ENCODE peak calls at places on chromosome 4, in six cellular contexts. T, H, W, J, R and L are unnamed samples.

GRCh38 chr4:153495480-153496206 is 29.5 kb downstream of the TMEM131L start:
- DNase-seq in J (no peak), R (no peak), W (no peak), T (no peak), H (no peak), L (no peak)

GRCh38 chr4:121526509-121526908 is 145.7 kb upstream of the QRFPR start:
- DNase-seq in W (no peak), R (no peak), T (no peak), H (no peak), J (no peak), L (no peak)

GRCh38 chr4:23728393-23728792 is 161.5 kb downstream of the PPARGC1A start:
- DNase-seq in W (peak; percentile 89), H (peak; percentile 91), T (no peak), R (no peak), J (no peak), L (peak; percentile 55)

GRCh38 chr4:22720091-22720490 is 27.4 kb downstream of the GBA3 start:
- DNase-seq in J (no peak), H (no peak), W (peak; percentile 31), T (no peak), R (no peak), L (no peak)

GRCh38 chr4:74410272-74410671 is 34.7 kb upstream of the AREG start:
- DNase-seq in T (no peak), H (peak; percentile 70), W (peak; percentile 51), J (no peak), R (no peak), L (no peak)

GRCh38 chr4:148043990-148044645 is 312.2 kb downstream of the ARHGAP10 start:
- DNase-seq in T (no peak), W (no peak), R (no peak), H (no peak), J (peak; percentile 76), L (no peak)

GRCh38 chr4:166197166-166197565 is 324.1 kb downstream of the TLL1 start:
- DNase-seq in T (no peak), H (no peak), W (no peak), J (no peak), R (no peak), L (no peak)

GRCh38 chr4:20393486-20394100 is 141.9 kb downstream of the SLIT2 start:
- DNase-seq in T (no peak), W (no peak), H (no peak), J (no peak), R (no peak), L (no peak)

GRCh38 chr4:109301691-109302365 is 630 bp downstream of the COL25A1 start:
- DNase-seq in T (no peak), R (peak; percentile 17), H (no peak), J (no peak), W (no peak), L (no peak)

GRCh38 chr4:84497835-84498202 is 1.3 kb downstream of the NKX6-1 start:
- DNase-seq in H (no peak), W (no peak), T (no peak), R (no peak), J (no peak), L (no peak)

GRCh38 chr4:152815078-152815477 is 35.3 kb downstream of the ARFIP1 start:
- DNase-seq in H (peak; percentile 10), W (no peak), R (no peak), T (no peak), J (peak; percentile 42), L (no peak)

GRCh38 chr4:26235500-26235899 is 85.3 kb upstream of the RBPJ start:
- DNase-seq in T (no peak), H (peak; percentile 92), R (no peak), J (no peak), W (peak; percentile 75), L (peak; percentile 49)

GRCh38 chr4:107931775-107932321 is 499 bp downstream of the CYP2U1 start:
- DNase-seq in R (no peak), H (no peak), T (no peak), W (no peak), J (peak; percentile 53), L (no peak)

GRCh38 chr4:18568600-18568999 is 547.0 kb upstream of the LCORL start:
- DNase-seq in W (no peak), J (no peak), H (no peak), R (no peak), T (no peak), L (no peak)

GRCh38 chr4:77393981-77394380 is 211.6 kb upstream of the CXCL13 start:
- DNase-seq in T (no peak), J (no peak), R (no peak), H (no peak), W (no peak), L (no peak)

GRCh38 chr4:183388021-183388420 is 56.4 kb upstream of the CDKN2AIP start:
- DNase-seq in H (no peak), T (no peak), J (no peak), W (no peak), R (no peak), L (no peak)

GRCh38 chr4:168652818-168653217 is 156.0 kb downstream of the PALLD start:
- DNase-seq in W (no peak), T (no peak), J (no peak), H (no peak), R (no peak), L (no peak)

GRCh38 chr4:173367285-173367684 is 3.5 kb upstream of the SAP30 start:
- DNase-seq in J (no peak), T (no peak), R (peak; percentile 28), H (peak; percentile 47), W (peak; percentile 22), L (no peak)

GRCh38 chr4:13765535-13765934 is 138.0 kb upstream of the BOD1L1 start:
- DNase-seq in J (no peak), T (no peak), R (no peak), W (peak; percentile 6), H (peak; percentile 30), L (no peak)

GRCh38 chr4:10584042-10584441 is 100.5 kb downstream of the CLNK start:
- DNase-seq in R (peak; percentile 46), H (peak; percentile 56), T (no peak), J (no peak), W (peak; percentile 87), L (no peak)

GRCh38 chr4:153798436-153798835 is 9.6 kb upstream of the SFRP2 start:
- DNase-seq in W (no peak), H (no peak), R (no peak), J (no peak), T (no peak), L (no peak)

GRCh38 chr4:137994858-137995257 is 247.3 kb downstream of the SLC7A11 start:
- DNase-seq in T (no peak), W (peak; percentile 55), J (no peak), R (no peak), H (no peak), L (no peak)

GRCh38 chr4:139208404-139208945 is 31.5 kb upstream of the ELF2 start:
- DNase-seq in T (no peak), R (peak; percentile 32), H (peak; percentile 93), W (peak; percentile 91), J (no peak), L (peak; percentile 92)

GRCh38 chr4:47705326-47705981 is 132.4 kb downstream of the CORIN start:
- DNase-seq in W (peak; percentile 55), R (peak; percentile 44), T (no peak), H (peak; percentile 32), J (no peak), L (no peak)

GRCh38 chr4:186724048-186724860 is 598 bp upstream of the FAT1 start:
- DNase-seq in T (no peak), J (peak; percentile 76), W (peak; percentile 49), H (peak; percentile 55), R (no peak), L (no peak)

GRCh38 chr4:10639100-10639499 is 45.5 kb downstream of the CLNK start:
- DNase-seq in J (no peak), R (no peak), H (no peak), T (no peak), W (no peak), L (no peak)

GRCh38 chr4:38034986-38035882 is 75.0 kb downstream of the PTTG2 start:
- DNase-seq in W (peak; percentile 70), H (peak; percentile 79), T (no peak), R (peak; percentile 70), J (no peak), L (peak; percentile 22)

GRCh38 chr4:119661231-119661630 is 32.6 kb upstream of the PDE5A start:
- DNase-seq in J (no peak), R (no peak), T (no peak), H (no peak), W (no peak), L (no peak)

GRCh38 chr4:175440776-175441175 is 371.3 kb downstream of the GPM6A start:
- DNase-seq in W (no peak), R (no peak), H (no peak), J (no peak), T (no peak), L (no peak)

GRCh38 chr4:83150563-83151330 is 36.2 kb upstream of the PLAC8 start:
- DNase-seq in H (peak; percentile 27), T (no peak), W (no peak), J (no peak), R (no peak), L (no peak)

DNA sequence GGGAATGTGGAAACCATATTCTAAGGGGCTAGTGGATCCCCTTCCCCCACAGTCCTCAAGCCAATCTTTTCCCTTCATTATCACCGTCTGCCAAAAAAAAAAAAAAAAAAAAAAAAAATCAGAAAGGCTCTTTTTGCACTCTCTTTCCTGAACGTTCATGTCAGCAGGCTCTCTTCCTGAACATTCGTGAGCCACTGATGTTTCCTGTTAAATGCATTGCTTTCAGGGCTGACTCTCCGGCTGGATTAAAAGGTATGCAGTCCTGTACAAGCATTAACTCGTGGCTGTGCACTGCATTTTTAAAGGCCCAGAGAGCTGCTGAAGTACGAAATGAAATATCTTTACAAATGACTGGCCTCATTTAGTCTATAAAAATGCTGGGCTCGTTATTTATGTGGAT is 34.0 kb upstream of the TSPAN5 start:
- DNase-seq in H (no peak), W (no peak), R (no peak), J (no peak), T (no peak), L (no peak)
- TF ChIP-seq CTCF in H (no peak), W (no peak), R (no peak), J (no peak), T (no peak), L (no peak)

GRCh38 chr4:124334119-124334518 is 378.4 kb downstream of the ANKRD50 start:
- DNase-seq in R (peak; percentile 12), T (no peak), W (peak; percentile 89), H (peak; percentile 81), J (no peak), L (peak; percentile 58)
- TF ChIP-seq CTCF in R (peak; percentile 45), T (no peak), W (peak; percentile 75), H (peak; percentile 64), J (peak; percentile 63), L (peak; percentile 55)

GRCh38 chr4:181799670-181800069 is 443.5 kb upstream of the TENM3 start:
- DNase-seq in H (no peak), W (no peak), R (no peak), T (no peak), J (no peak), L (no peak)

GRCh38 chr4:181807771-181808170 is 435.4 kb upstream of the TENM3 start:
- DNase-seq in H (no peak), R (no peak), T (no peak), J (no peak), W (peak; percentile 66), L (no peak)

GRCh38 chr4:181796502-181796901 is 446.7 kb upstream of the TENM3 start:
- DNase-seq in R (no peak), T (no peak), J (no peak), W (peak; percentile 79), H (peak; percentile 97), L (no peak)

GRCh38 chr4:181802207-181802606 is 441.0 kb upstream of the TENM3 start:
- DNase-seq in W (no peak), J (no peak), R (no peak), H (no peak), T (no peak), L (no peak)
- TF ChIP-seq CTCF in W (no peak), J (no peak), R (no peak), H (no peak), T (no peak), L (no peak)

GRCh38 chr4:140626982-140627381 is 58.2 kb upstream of the UCP1 start:
- DNase-seq in W (no peak), R (no peak), J (no peak), H (peak; percentile 25), T (no peak), L (no peak)
- TF ChIP-seq CTCF in W (peak; percentile 30), R (no peak), J (no peak), H (no peak), T (no peak), L (peak; percentile 16)